ENCODE peak calls at places on chromosomes 1 and 21, in five cellular contexts. J is heart left ventricle, I is uterus, G is tibial nerve, D is esophagus squamous epithelium. U is an unnamed sample.

GRCh38 chr1:24743404-24744211 is 1.6 kb upstream of the CLIC4 start:
- DNase-seq in J (no peak), D (no peak), I (no peak), G (no peak), U (no peak)

GRCh38 chr21:35136586-35137254 is 87.6 kb upstream of the RUNX1 start:
- DNase-seq in D (no peak), J (no peak), G (no peak), I (no peak), U (peak; percentile 21)

GRCh38 chr21:15138475-15138874 is 73.7 kb upstream of the NRIP1 start:
- DNase-seq in D (no peak), J (no peak), G (no peak), I (no peak), U (peak; percentile 71)

GRCh38 chr1:226429051-226429461 is 21.2 kb upstream of the PARP1 start:
- DNase-seq in G (no peak), D (no peak), I (no peak), J (no peak), U (no peak)

GRCh38 chr1:201877877-201878339 is 10.8 kb upstream of the SHISA4 start:
- DNase-seq in I (no peak), D (no peak), J (no peak), G (peak; percentile 66), U (peak; percentile 32)

GRCh38 chr1:215269955-215270354 is 187.4 kb downstream of the KCNK2 start:
- DNase-seq in J (no peak), I (no peak), G (no peak), D (no peak), U (no peak)

GRCh38 chr1:233647083-233647482 is 33.2 kb downstream of the KCNK1 start:
- DNase-seq in J (no peak), I (no peak), D (no peak), G (no peak), U (no peak)

GRCh38 chr1:50105430-50105829 is 3.3 kb upstream of the ELAVL4 start:
- DNase-seq in G (no peak), D (no peak), I (no peak), J (no peak), U (no peak)

GRCh38 chr1:116360435-116361173 is 12.4 kb upstream of the ATP1A1 start:
- DNase-seq in I (no peak), J (no peak), D (no peak), G (no peak), U (no peak)

GRCh38 chr1:231460614-231461013 is 38.5 kb upstream of the EGLN1 start:
- DNase-seq in I (no peak), D (no peak), G (no peak), J (no peak), U (no peak)

GRCh38 chr1:27530192-27530591 is 40.2 kb upstream of the WASF2 start:
- DNase-seq in G (no peak), I (no peak), J (no peak), D (no peak), U (no peak)

GRCh38 chr1:227947678-227948492 is at the start of gene WNT9A:
- DNase-seq in G (no peak), D (no peak), J (peak; percentile 79), I (peak; percentile 43), U (peak; percentile 74)

GRCh38 chr21:33355355-33355754 is 30.6 kb downstream of the IFNAR1 start:
- DNase-seq in J (no peak), D (no peak), G (no peak), I (no peak), U (no peak)

GRCh38 chr1:203186446-203187305 is at the start of gene CHI3L1:
- DNase-seq in J (peak; percentile 20), G (no peak), D (no peak), I (peak; percentile 60), U (peak; percentile 46)

GRCh38 chr21:18832081-18832670 is 428.6 kb upstream of the TMPRSS15 start:
- DNase-seq in I (no peak), G (no peak), D (no peak), J (no peak), U (no peak)

GRCh38 chr1:64775152-64775551 is 30.3 kb downstream of the RAVER2 start:
- DNase-seq in D (no peak), G (no peak), I (no peak), J (no peak), U (no peak)

GRCh38 chr1:154689063-154689462 is 81.1 kb upstream of the ADAR start:
- DNase-seq in G (no peak), D (no peak), I (no peak), J (no peak), U (no peak)

GRCh38 chr1:154970631-154971340 is at the start of gene SHC1:
- DNase-seq in D (peak; percentile 38), J (peak; percentile 94), I (peak; percentile 97), G (peak; percentile 93), U (peak; percentile 83)

GRCh38 chr1:1208713-1209433 is 2.5 kb upstream of the TNFRSF18 start:
- DNase-seq in D (no peak), J (peak; percentile 53), I (no peak), G (no peak), U (no peak)

GRCh38 chr1:96362623-96363022 is 359.0 kb upstream of the PTBP2 start:
- DNase-seq in J (no peak), I (no peak), D (no peak), G (no peak), U (peak; percentile 2)

GRCh38 chr1:110348050-110348449 is 8.9 kb downstream of the RBM15 start:
- DNase-seq in D (no peak), G (no peak), I (no peak), J (no peak), U (no peak)

GRCh38 chr1:151534662-151535278 is 5.3 kb upstream of the TUFT1 start:
- DNase-seq in D (no peak), I (peak; percentile 61), J (peak; percentile 88), G (peak; percentile 90), U (peak; percentile 74)

GRCh38 chr1:246427611-246428010 is 79.5 kb downstream of the SMYD3 start:
- DNase-seq in J (no peak), G (no peak), D (no peak), I (no peak), U (no peak)

GRCh38 chr1:243287652-243288051 is 31.8 kb downstream of the SDCCAG8 start:
- DNase-seq in I (no peak), D (no peak), J (no peak), G (no peak), U (no peak)

GRCh38 chr1:182126272-182126800 is 64.8 kb upstream of the ZNF648 start:
- DNase-seq in D (no peak), J (no peak), I (no peak), G (no peak), U (no peak)

GRCh38 chr1:97986041-97987005 is 65.5 kb upstream of the DPYD start:
- DNase-seq in G (no peak), D (no peak), J (no peak), I (no peak), U (no peak)

GRCh38 chr21:44059710-44060109 is 47.5 kb upstream of the PWP2 start:
- DNase-seq in I (no peak), G (no peak), D (no peak), J (no peak), U (no peak)

GRCh38 chr21:31181089-31181757 is 142.9 kb upstream of the KRTAP19-8 start:
- DNase-seq in J (no peak), I (no peak), G (no peak), D (no peak), U (no peak)

GRCh38 chr1:40646385-40646784 is 19.1 kb downstream of the RIMS3 start:
- DNase-seq in J (no peak), G (no peak), I (no peak), D (no peak), U (no peak)

GRCh38 chr1:41806472-41807155 is 112.1 kb downstream of the HIVEP3 start:
- DNase-seq in J (no peak), D (no peak), I (no peak), G (no peak), U (no peak)

GRCh38 chr1:223738465-223739365 is 26.4 kb downstream of the CAPN2 start:
- DNase-seq in D (no peak), I (peak; percentile 61), J (no peak), G (no peak), U (peak; percentile 40)

GRCh38 chr1:3460653-3461237 is 6.3 kb downstream of the ARHGEF16 start:
- DNase-seq in D (no peak), J (peak; percentile 53), G (no peak), I (no peak), U (peak; percentile 33)

GRCh38 chr1:159602501-159602900 is 14.9 kb downstream of the APCS start:
- DNase-seq in J (no peak), D (no peak), G (no peak), I (no peak), U (no peak)

GRCh38 chr21:29499734-29500343 is 201.1 kb downstream of the BACH1 start:
- DNase-seq in G (no peak), I (no peak), D (no peak), J (no peak), U (no peak)

GRCh38 chr1:91428182-91428798 is 23.7 kb upstream of the HFM1 start:
- DNase-seq in J (no peak), D (no peak), G (no peak), I (no peak), U (no peak)

GRCh38 chr1:905811-906531 is 17.8 kb upstream of the SAMD11 start:
- DNase-seq in D (no peak), I (peak; percentile 28), G (no peak), J (peak; percentile 57), U (no peak)

GRCh38 chr1:59484090-59484489 is 187.2 kb downstream of the FGGY start:
- DNase-seq in J (no peak), D (no peak), I (peak; percentile 61), G (no peak), U (no peak)

GRCh38 chr1:244435562-244436205 is 16.0 kb downstream of the ADSS2 start:
- DNase-seq in G (no peak), D (no peak), I (no peak), J (no peak), U (no peak)

GRCh38 chr1:6508876-6509602 is 17.6 kb upstream of the PLEKHG5 start:
- DNase-seq in J (peak; percentile 62), D (no peak), G (no peak), I (no peak), U (no peak)

DNA sequence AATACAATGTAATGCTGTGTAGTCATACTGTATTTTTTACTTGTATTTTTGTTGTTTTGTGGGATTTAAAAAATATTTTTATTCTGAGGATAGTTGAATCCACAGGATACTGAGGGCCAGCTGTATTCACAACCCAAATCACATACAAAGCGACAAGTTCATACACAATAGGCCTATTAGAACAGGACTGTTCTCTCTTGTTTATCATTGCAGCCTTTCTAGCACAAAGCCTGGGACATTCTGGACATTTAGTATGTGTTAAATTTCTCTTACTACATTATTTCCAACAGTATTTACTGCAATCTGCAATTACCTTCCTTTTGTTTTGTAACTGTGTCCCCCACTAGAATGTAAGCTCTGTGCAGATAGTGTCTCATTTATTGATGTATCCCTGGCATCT is 65.4 kb downstream of the SLC35A3 start:
- DNase-seq in G (no peak), I (no peak), J (no peak), D (no peak), U (no peak)
- H3K27ac ChIP-seq in G (peak overlapping the region; percentile 34), I (no peak overlapping the region), J (no peak overlapping the region), D (no peak overlapping the region), U (no peak overlapping the region)

GRCh38 chr1:11735854-11736745 is at the start of gene AGTRAP:
- DNase-seq in G (peak; percentile 93), J (peak; percentile 98), D (peak; percentile 50), I (peak; percentile 96), U (peak; percentile 98)
- TF ChIP-seq POLR2A in G (peak; percentile 70), J (peak; percentile 65), D (no peak), I (peak; percentile 61), U (no peak)

GRCh38 chr1:207822124-207822601 is 70.3 kb downstream of the CD46 start:
- DNase-seq in D (no peak), I (no peak), G (no peak), J (no peak), U (no peak)
- H3K27ac ChIP-seq in D (peak overlapping the region; percentile 90), I (peak overlapping the region; percentile 97), G (peak overlapping the region; percentile 97), J (peak overlapping the region; percentile 97), U (peak overlapping the region; percentile 99)

GRCh38 chr1:32755098-32755809 is 52.7 kb upstream of the SYNC start:
- DNase-seq in G (no peak), J (no peak), I (no peak), D (no peak), U (peak; percentile 48)
- TF ChIP-seq POLR2A in G (no peak), J (no peak), I (no peak), D (no peak), U (peak; percentile 48)